ENCODE peak calls at places on chromosomes 12 and 14, in eight cellular contexts. O is AG04450, U is cardiac fibroblast, V is fibroblast of pulmonary artery, F is choroid plexus epithelial cell, Z is heart right ventricle, G is lung, L is AG09309. M is an unnamed sample.

GRCh38 chr14:41830679-41831078 is 224.0 kb downstream of the LRFN5 start:
- DNase-seq in O (peak), U (no peak), V (peak), F (peak), Z (no peak), G (no peak), L (peak), M (no peak)

GRCh38 chr12:14384783-14385638 is 19.5 kb downstream of the ATF7IP start:
- DNase-seq in O (peak), U (peak), V (peak), F (peak), Z (peak), G (peak), L (peak), M (peak)

GRCh38 chr14:101333335-101334280 is 227.7 kb upstream of the DIO3 start:
- DNase-seq in O (no peak), U (no peak), V (no peak), F (no peak), Z (no peak), G (no peak), L (no peak), M (no peak)

GRCh38 chr12:52058631-52059324 is 7.5 kb downstream of the NR4A1 start:
- DNase-seq in O (no peak), U (no peak), V (peak), F (no peak), Z (peak), G (no peak), L (no peak), M (no peak)

GRCh38 chr14:37047996-37048395 is 124.4 kb downstream of the SLC25A21 start:
- DNase-seq in O (no peak), U (peak), V (peak), F (peak), Z (no peak), G (no peak), L (no peak), M (no peak)

GRCh38 chr14:36654185-36655053 is 7.2 kb upstream of the PAX9 start:
- DNase-seq in O (no peak), U (no peak), V (no peak), F (no peak), Z (no peak), G (no peak), L (no peak), M (no peak)

GRCh38 chr12:110165540-110166159 is 41.5 kb downstream of the IFT81 start:
- DNase-seq in O (no peak), U (no peak), V (no peak), F (peak), Z (no peak), G (no peak), L (no peak), M (no peak)

GRCh38 chr12:57521475-57522018 is 1.1 kb upstream of the MBD6 start:
- DNase-seq in O (no peak), U (no peak), V (no peak), F (peak), Z (peak), G (no peak), L (no peak), M (no peak)

GRCh38 chr14:81269100-81269978 is 48.6 kb upstream of the GTF2A1 start:
- DNase-seq in O (peak), U (peak), V (peak), F (peak), Z (peak), G (no peak), L (no peak), M (peak)

DNA sequence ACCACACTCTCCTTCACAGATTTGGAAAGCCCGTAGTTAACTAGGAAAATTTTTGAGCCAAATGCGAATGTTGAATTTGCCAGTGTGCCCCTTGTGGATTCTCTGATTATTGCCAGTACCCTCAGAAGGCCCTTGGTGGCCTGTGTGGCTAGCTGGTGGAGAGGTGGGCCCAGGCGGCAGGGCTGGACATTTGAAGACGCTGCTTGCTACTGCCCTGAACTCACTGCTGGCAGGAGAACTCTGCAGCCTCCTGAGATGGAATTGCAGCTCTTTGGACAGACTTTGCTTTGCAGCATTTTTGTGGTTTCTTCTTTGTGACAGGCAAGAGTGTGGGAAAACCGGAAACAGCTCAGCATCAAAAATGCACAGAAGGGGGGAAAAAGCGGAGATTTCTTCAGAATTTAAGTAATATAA is 97.6 kb downstream of the TGFB3 start:
- DNase-seq in O (peak), U (peak), V (peak), F (peak), Z (no peak), G (no peak), L (peak), M (peak)
- TF ChIP-seq CTCF in O (peak), U (peak), V (peak), F (peak), Z (no peak), G (no peak), L (peak), M (no peak)

GRCh38 chr12:69157023-69157655 is 82.2 kb upstream of the CPSF6 start:
- DNase-seq in O (peak), U (peak), V (peak), F (peak), Z (peak), G (peak), L (peak), M (no peak)
- H3K4me3 ChIP-seq in O (no peak), U (no peak), V (peak), F (no peak), Z (no peak), G (no peak), L (no peak), M (no peak)

GRCh38 chr12:81992461-81992860 is 233.3 kb upstream of the PPFIA2 start:
- DNase-seq in O (no peak), U (peak), V (no peak), F (peak), Z (no peak), G (no peak), L (no peak), M (no peak)
- TF ChIP-seq CTCF in O (no peak), U (no peak), V (no peak), F (peak), Z (no peak), G (no peak), L (no peak), M (no peak)

GRCh38 chr14:31239673-31240072 is 32.1 kb upstream of the HECTD1 start:
- DNase-seq in O (no peak), U (no peak), V (no peak), F (no peak), Z (no peak), G (peak), L (no peak), M (no peak)

GRCh38 chr14:31244626-31245025 is 37.0 kb upstream of the HECTD1 start:
- DNase-seq in O (no peak), U (no peak), V (no peak), F (no peak), Z (no peak), G (no peak), L (no peak), M (no peak)

GRCh38 chr14:31243860-31244259 is 36.3 kb upstream of the HECTD1 start:
- DNase-seq in O (no peak), U (no peak), V (no peak), F (no peak), Z (no peak), G (peak), L (no peak), M (no peak)

DNA sequence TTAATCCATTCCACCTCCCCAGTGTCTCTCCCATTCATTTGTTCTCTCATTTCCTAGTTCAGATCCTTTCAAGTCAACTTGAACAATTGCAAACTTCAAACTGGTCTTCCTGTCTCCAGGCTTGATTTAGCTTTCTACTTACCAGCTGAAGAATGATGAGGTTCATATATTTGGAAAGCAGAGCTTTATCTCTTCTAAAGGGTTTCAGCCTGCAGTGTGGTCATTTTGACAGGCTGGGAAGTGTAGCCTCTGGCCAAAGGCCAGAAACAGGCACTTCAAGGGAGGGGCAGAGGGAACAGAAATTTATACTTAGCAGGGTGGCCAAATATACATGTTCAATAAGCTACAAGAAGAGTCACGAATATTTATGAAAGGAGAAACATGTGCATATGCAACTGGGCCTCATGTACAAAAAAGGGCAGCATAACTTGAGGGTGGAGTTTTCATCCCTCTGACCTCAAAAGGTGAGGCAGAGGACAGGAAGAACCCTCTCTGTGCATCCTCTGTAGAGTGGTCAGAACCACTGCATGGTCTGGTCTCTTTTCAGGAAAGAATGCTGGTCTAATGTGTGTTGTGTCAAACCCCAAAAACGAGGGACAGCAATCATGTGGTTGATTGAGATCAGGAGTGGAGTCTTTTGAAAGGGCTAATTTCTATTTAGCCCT is 34.0 kb upstream of the HECTD1 start:
- DNase-seq in O (no peak), U (no peak), V (peak), F (peak), Z (no peak), G (no peak), L (no peak), M (no peak)
- H3K4me3 ChIP-seq in O (no peak), U (peak), V (peak), F (no peak), Z (peak), G (no peak), L (no peak), M (no peak)

GRCh38 chr12:583251-583869 is 79.9 kb downstream of the NINJ2 start:
- DNase-seq in O (no peak), U (no peak), V (no peak), F (no peak), Z (peak), G (no peak), L (no peak), M (no peak)
- TF ChIP-seq CTCF in O (no peak), U (no peak), V (no peak), F (no peak), Z (no peak), G (no peak), L (no peak), M (no peak)

GRCh38 chr14:104723651-104724406 is at the start of gene ADSS1:
- DNase-seq in O (no peak), U (peak), V (peak), F (peak), Z (peak), G (peak), L (no peak), M (no peak)

GRCh38 chr14:104724407-104724980 is 465 bp downstream of the ADSS1 start:
- DNase-seq in O (no peak), U (no peak), V (no peak), F (no peak), Z (peak), G (peak), L (no peak), M (no peak)

GRCh38 chr14:104724981-104725771 is 1.1 kb downstream of the ADSS1 start:
- DNase-seq in O (no peak), U (peak), V (peak), F (peak), Z (peak), G (no peak), L (no peak), M (no peak)

GRCh38 chr14:104721704-104722431 is 2.2 kb upstream of the ADSS1 start:
- DNase-seq in O (no peak), U (peak), V (no peak), F (no peak), Z (peak), G (no peak), L (no peak), M (no peak)

GRCh38 chr14:104722938-104723650 is 935 bp upstream of the ADSS1 start:
- DNase-seq in O (no peak), U (no peak), V (no peak), F (no peak), Z (no peak), G (no peak), L (no peak), M (no peak)
- H3K4me3 ChIP-seq in O (no peak), U (no peak), V (no peak), F (no peak), Z (peak), G (no peak), L (no peak), M (no peak)

GRCh38 chr12:111766608-111767361 is at the start of gene ALDH2:
- DNase-seq in O (no peak), U (peak), V (peak), F (peak), Z (peak), G (peak), L (no peak), M (no peak)
- TF ChIP-seq CTCF in O (no peak), U (no peak), V (no peak), F (no peak), Z (no peak), G (no peak), L (no peak), M (peak)

GRCh38 chr14:93964820-93965286 is 11.5 kb downstream of the ASB2 start:
- DNase-seq in O (no peak), U (no peak), V (no peak), F (no peak), Z (no peak), G (no peak), L (no peak), M (no peak)
- H3K4me3 ChIP-seq in O (no peak), U (no peak), V (no peak), F (no peak), Z (no peak), G (no peak), L (no peak), M (no peak)

GRCh38 chr12:62600038-62600437 is 133.4 kb downstream of the MON2 start:
- DNase-seq in O (no peak), U (peak), V (no peak), F (peak), Z (no peak), G (no peak), L (no peak), M (no peak)
- TF ChIP-seq CTCF in O (peak), U (peak), V (peak), F (peak), Z (no peak), G (no peak), L (peak), M (no peak)